ENCODE peak calls at places on chromosomes 6 and 20, in eight cellular contexts. F is fibroblast of the conjunctiva, M is AML-193, P is GM03348, W is kidney tubule cell, K is upper lobe of right lung, H is erythroblast, Z is fibroblast of pulmonary artery. E is an unnamed sample.

GRCh38 chr6:47722178-47722577 is 23.8 kb downstream of the ADGRF4 start:
- DNase-seq in F (no peak), M (no peak), P (no peak), W (no peak), K (no peak), H (no peak), Z (no peak), E (no peak)

GRCh38 chr6:28941681-28942448 is 18.1 kb upstream of the TRIM27 start:
- DNase-seq in F (no peak), M (no peak), P (peak), W (no peak), K (no peak), H (no peak), Z (no peak), E (no peak)

GRCh38 chr6:73471686-73472290 is 10.3 kb downstream of the MTO1 start:
- DNase-seq in F (no peak), M (no peak), P (no peak), W (no peak), K (no peak), H (no peak), Z (no peak), E (no peak)

GRCh38 chr6:30829016-30829415 is 55.3 kb upstream of the DDR1 start:
- DNase-seq in F (no peak), M (no peak), P (no peak), W (peak), K (no peak), H (no peak), Z (no peak), E (no peak)

GRCh38 chr20:19817017-19817416 is 59.0 kb downstream of the RIN2 start:
- DNase-seq in F (peak), M (no peak), P (peak), W (peak), K (no peak), H (no peak), Z (peak), E (no peak)

GRCh38 chr6:160013987-160014868 is 45.3 kb downstream of the IGF2R start:
- DNase-seq in F (no peak), M (no peak), P (no peak), W (peak), K (no peak), H (no peak), Z (peak), E (no peak)

GRCh38 chr6:3016473-3017280 is 17.0 kb downstream of the NQO2 start:
- DNase-seq in F (no peak), M (no peak), P (no peak), W (no peak), K (no peak), H (no peak), Z (no peak), E (no peak)

GRCh38 chr6:158080849-158081656 is 87.0 kb downstream of the SERAC1 start:
- DNase-seq in F (no peak), M (no peak), P (no peak), W (no peak), K (no peak), H (no peak), Z (no peak), E (no peak)

GRCh38 chr20:43746344-43747137 is 19.7 kb upstream of the GTSF1L start:
- DNase-seq in F (no peak), M (no peak), P (no peak), W (no peak), K (no peak), H (peak), Z (peak), E (no peak)

GRCh38 chr6:105319331-105319730 is 83.6 kb downstream of the PREP start:
- DNase-seq in F (no peak), M (no peak), P (peak), W (no peak), K (no peak), H (no peak), Z (peak), E (no peak)

E was measured in anterior cingulate cortex.